ENCODE peak calls at places on chromosomes 5 and 9, in four cellular contexts. L is HCT116, G is HepG2, J is K562. Y is an unnamed sample.

GRCh38 chr5:6829150-6829784 is 116.0 kb downstream of the TENT4A start:
- DNase-seq in J (no peak), G (no peak), L (no peak), Y (no peak)

GRCh38 chr5:101904736-101905135 is 391.3 kb downstream of the SLCO4C1 start:
- DNase-seq in J (no peak), G (no peak), L (no peak), Y (no peak)

GRCh38 chr5:6410421-6410820 is 32.1 kb upstream of the MED10 start:
- DNase-seq in J (no peak), G (no peak), L (no peak), Y (no peak)

GRCh38 chr5:76818844-76819831 is at the start of gene F2RL1:
- DNase-seq in J (peak; percentile 60), G (peak; percentile 81), L (peak; percentile 90), Y (peak; percentile 83)

GRCh38 chr9:88587182-88587581 is 52.2 kb downstream of the NXNL2 start:
- DNase-seq in L (no peak), G (no peak), J (no peak), Y (no peak)

GRCh38 chr9:92501671-92502393 is 19.5 kb upstream of the ASPN start:
- DNase-seq in L (peak; percentile 52), G (peak; percentile 46), J (peak; percentile 51), Y (peak; percentile 37)

GRCh38 chr5:2009986-2010914 is 127.5 kb upstream of the IRX4 start:
- DNase-seq in G (no peak), L (no peak), J (no peak), Y (no peak)

GRCh38 chr5:127934791-127935256 is 148.7 kb upstream of the SLC12A2 start:
- DNase-seq in L (peak; percentile 94), J (no peak), G (peak; percentile 97), Y (no peak)

GRCh38 chr5:1332461-1333001 is 12.4 kb downstream of the CLPTM1L start:
- DNase-seq in G (no peak), L (no peak), J (peak; percentile 27), Y (no peak)

GRCh38 chr5:149887622-149888183 is 56.9 kb downstream of the PDE6A start:
- DNase-seq in J (peak; percentile 84), G (peak; percentile 67), L (peak; percentile 12), Y (no peak)

GRCh38 chr5:424259-425110 is 18.5 kb upstream of the EXOC3 start:
- DNase-seq in J (no peak), G (no peak), L (no peak), Y (no peak)

GRCh38 chr9:20054734-20055133 is 265.9 kb upstream of the SLC24A2 start:
- DNase-seq in L (no peak), G (no peak), J (no peak), Y (no peak)

GRCh38 chr9:114611516-114612271 is 603 bp downstream of the TMEM268 start:
- DNase-seq in J (peak; percentile 78), G (no peak), L (no peak), Y (no peak)

GRCh38 chr9:36948051-36948450 is 86.0 kb downstream of the PAX5 start:
- DNase-seq in L (no peak), J (no peak), G (no peak), Y (no peak)

GRCh38 chr9:73348485-73348884 is 196.8 kb downstream of the ANXA1 start:
- DNase-seq in J (no peak), G (no peak), L (no peak), Y (no peak)

GRCh38 chr5:86806206-86806605 is 188.5 kb downstream of the COX7C start:
- DNase-seq in L (no peak), G (peak; percentile 32), J (no peak), Y (no peak)

GRCh38 chr5:168851902-168852321 is 272.7 kb upstream of the PANK3 start:
- DNase-seq in J (peak; percentile 41), L (no peak), G (no peak), Y (peak; percentile 86)

GRCh38 chr9:27503623-27504022 is 20.5 kb upstream of the IFNK start:
- DNase-seq in G (no peak), J (no peak), L (no peak), Y (no peak)

GRCh38 chr5:178116406-178116885 is 3.1 kb downstream of the N4BP3 start:
- DNase-seq in L (no peak), J (peak; percentile 44), G (no peak), Y (peak; percentile 44)

GRCh38 chr5:133235696-133236426 is 184.0 kb downstream of the HSPA4 start:
- DNase-seq in L (no peak), G (no peak), J (no peak), Y (no peak)

GRCh38 chr5:35657877-35658276 is 40.2 kb downstream of the SPEF2 start:
- DNase-seq in L (no peak), J (no peak), G (no peak), Y (no peak)

GRCh38 chr9:2292733-2293132 is 277.6 kb downstream of the SMARCA2 start:
- DNase-seq in J (no peak), G (no peak), L (no peak), Y (no peak)

GRCh38 chr9:113187935-113188595 is 33.0 kb downstream of the FKBP15 start:
- DNase-seq in G (peak; percentile 4), J (no peak), L (peak; percentile 6), Y (no peak)

GRCh38 chr9:109114670-109115069 is 5.1 kb downstream of the TMEM245 start:
- DNase-seq in L (no peak), G (no peak), J (no peak), Y (no peak)

GRCh38 chr9:21395778-21396717 is 10.8 kb upstream of the IFNA2 start:
- DNase-seq in J (no peak), G (peak; percentile 10), L (peak; percentile 21), Y (peak; percentile 65)

GRCh38 chr9:130894546-130894945 is 2.1 kb downstream of the QRFP start:
- DNase-seq in J (peak; percentile 85), G (no peak), L (no peak), Y (peak; percentile 28)

GRCh38 chr5:140557136-140557805 is at the start of gene SRA1:
- DNase-seq in G (peak; percentile 85), J (peak; percentile 95), L (peak; percentile 79), Y (peak; percentile 97)

GRCh38 chr9:131397100-131397790 is 3.4 kb downstream of the PRRC2B start:
- DNase-seq in L (no peak), G (no peak), J (no peak), Y (no peak)

GRCh38 chr5:160188151-160188967 is 40.9 kb upstream of the FABP6 start:
- DNase-seq in L (no peak), J (peak; percentile 68), G (no peak), Y (no peak)

GRCh38 chr9:36796671-36797419 is 224.2 kb downstream of the MELK start:
- DNase-seq in G (no peak), J (no peak), L (no peak), Y (no peak)

GRCh38 chr9:83219154-83219923 is 156.4 kb upstream of the RASEF start:
- DNase-seq in G (peak; percentile 77), L (peak; percentile 47), J (peak; percentile 23), Y (peak; percentile 84)

GRCh38 chr9:70701163-70701562 is 286.7 kb upstream of the KLF9 start:
- DNase-seq in L (no peak), G (no peak), J (no peak), Y (no peak)

GRCh38 chr5:153613143-153613542 is 122.7 kb downstream of the GRIA1 start:
- DNase-seq in G (no peak), J (no peak), L (no peak), Y (peak; percentile 9)

GRCh38 chr5:151924564-151925395 is at the start of gene GLRA1:
- DNase-seq in J (peak; percentile 66), L (no peak), G (peak; percentile 24), Y (peak; percentile 45)

GRCh38 chr5:45271626-45272025 is 424.6 kb downstream of the HCN1 start:
- DNase-seq in J (no peak), G (no peak), L (no peak), Y (no peak)

GRCh38 chr5:10145922-10146321 is 103.8 kb downstream of the ATPSCKMT start:
- DNase-seq in J (peak; percentile 45), G (peak; percentile 20), L (peak; percentile 1), Y (peak; percentile 43)
- TF ChIP-seq MAX in J (no peak), G (no peak), L (no peak), Y (no peak)

GRCh38 chr5:8861764-8862163 is 684.1 kb downstream of the SEMA5A start:
- DNase-seq in L (no peak), J (no peak), G (no peak), Y (no peak)
- TF ChIP-seq ELF1 in L (no peak), J (no peak), G (no peak), Y (no peak)

GRCh38 chr5:116506448-116506847 is 68.2 kb downstream of the SEMA6A start:
- DNase-seq in J (no peak), L (no peak), G (no peak), Y (no peak)

GRCh38 chr5:116502097-116502496 is 72.5 kb downstream of the SEMA6A start:
- DNase-seq in G (no peak), L (no peak), J (no peak), Y (no peak)

GRCh38 chr5:116498478-116498877 is 76.1 kb downstream of the SEMA6A start:
- DNase-seq in L (no peak), J (no peak), G (no peak), Y (no peak)

GRCh38 chr5:116504593-116504992 is 70.0 kb downstream of the SEMA6A start:
- DNase-seq in G (no peak), J (no peak), L (no peak), Y (no peak)

DNA sequence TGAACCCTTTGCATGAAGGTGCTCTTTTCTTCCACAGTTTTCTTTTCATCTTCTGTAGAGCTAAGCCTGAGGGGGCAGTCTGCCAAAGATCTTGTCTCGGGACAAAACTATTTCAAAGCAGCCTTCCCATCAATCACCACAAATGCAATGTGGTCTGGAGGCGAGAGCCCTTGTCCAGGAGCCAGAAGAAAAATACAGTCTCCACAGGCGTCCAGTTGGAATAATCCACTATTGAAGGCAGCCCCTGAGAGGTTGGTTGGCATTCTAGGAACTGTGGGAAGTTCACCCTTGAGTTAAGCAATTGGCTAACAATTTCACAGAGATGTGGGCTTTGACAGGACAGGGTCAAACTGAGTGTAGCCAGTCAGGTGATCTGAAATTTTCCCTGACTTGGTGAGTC is 72.0 kb downstream of the SEMA6A start:
- DNase-seq in G (no peak), L (no peak), J (no peak), Y (no peak)
- TF ChIP-seq MAX in G (no peak), L (no peak), J (no peak), Y (no peak)

GRCh38 chr9:101417389-101417788 is 18.2 kb downstream of the ALDOB start:
- DNase-seq in G (no peak), J (no peak), L (no peak), Y (no peak)

GRCh38 chr9:101417977-101418376 is 17.6 kb downstream of the ALDOB start:
- DNase-seq in J (no peak), L (no peak), G (no peak), Y (no peak)

GRCh38 chr9:101415578-101415977 is 16.9 kb downstream of the ZNF189 start:
- DNase-seq in G (no peak), L (no peak), J (no peak), Y (no peak)

GRCh38 chr9:101419863-101420262 is 15.7 kb downstream of the ALDOB start:
- DNase-seq in G (no peak), J (no peak), L (no peak), Y (no peak)

DNA sequence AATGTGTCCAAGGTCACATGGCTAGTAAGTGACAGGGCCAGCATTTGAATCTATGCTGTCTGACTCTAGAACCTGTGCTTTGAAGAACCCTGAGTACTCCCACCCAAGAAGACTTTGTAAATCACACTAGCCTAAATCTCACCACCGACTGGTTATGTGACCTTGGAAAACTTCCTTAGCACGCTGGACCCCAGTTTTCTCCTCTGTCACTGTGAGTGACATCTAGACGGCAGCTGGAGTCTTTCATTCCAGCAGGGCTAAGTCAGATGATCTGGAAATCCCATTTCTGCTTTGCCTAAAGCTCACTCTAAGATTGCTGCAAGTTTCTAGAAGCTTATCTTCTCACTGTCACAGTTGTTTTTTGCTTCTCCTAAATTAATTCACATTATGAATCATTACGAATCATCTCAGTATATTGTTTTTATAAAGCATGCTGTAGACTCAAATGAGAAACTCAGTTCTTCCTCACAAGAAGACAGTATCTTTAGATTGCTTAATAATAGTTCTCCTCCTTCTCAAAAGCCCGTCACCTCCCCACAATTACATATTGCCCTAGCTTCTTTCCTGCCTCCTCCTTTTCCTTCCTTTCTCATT is 17.0 kb downstream of the ALDOB start:
- DNase-seq in J (no peak), L (no peak), G (no peak), Y (no peak)
- TF ChIP-seq ELF1 in J (no peak), L (no peak), G (no peak), Y (no peak)

Y was measured in SK-N-SH.